ENCODE peak calls at places on chromosomes 16 and 17, in ten cellular contexts. M is Peyer's patch; F is CD4-positive, alpha-beta memory T cell; U is left lung; J is heart left ventricle; O is uterus; T is heart right ventricle; X is left ventricle myocardium inferior; S is neural progenitor cell; G is Caco-2. C is an unnamed sample. For H3K4me1, the result is how much of the 10 kb centered on the place peaks cover.

GRCh38 chr16:49652441-49653175 is 203.3 kb downstream of the ZNF423 start:
- DNase-seq in M (no peak), F (no peak), U (no peak), J (peak), O (peak), T (peak), X (peak), S (no peak), G (no peak), C (no peak)

GRCh38 chr17:66684716-66685115 is 150.2 kb upstream of the CACNG5 start:
- DNase-seq in M (no peak), F (no peak), U (no peak), J (no peak), O (no peak), T (no peak), X (no peak), S (no peak), G (no peak), C (no peak)

GRCh38 chr17:5868916-5869475 is 201.2 kb upstream of the WSCD1 start:
- DNase-seq in M (no peak), F (no peak), U (no peak), J (no peak), O (no peak), T (no peak), X (no peak), S (no peak), G (no peak), C (no peak)

GRCh38 chr16:66020061-66020460 is 346.4 kb upstream of the CDH5 start:
- DNase-seq in M (no peak), F (no peak), U (no peak), J (no peak), O (no peak), T (no peak), X (no peak), S (no peak), G (no peak), C (no peak)

GRCh38 chr17:50484341-50485155 is 5.9 kb downstream of the RSAD1 start:
- DNase-seq in M (no peak), F (no peak), U (no peak), J (peak), O (no peak), T (no peak), X (no peak), S (no peak), G (no peak), C (no peak)

GRCh38 chr16:85171004-85171808 is 58.9 kb upstream of the CIBAR2 start:
- DNase-seq in M (no peak), F (no peak), U (no peak), J (peak), O (no peak), T (no peak), X (no peak), S (no peak), G (no peak), C (no peak)

GRCh38 chr16:50215680-50216079 is 50.7 kb upstream of the ADCY7 start:
- DNase-seq in M (no peak), F (no peak), U (no peak), J (no peak), O (no peak), T (no peak), X (no peak), S (no peak), G (no peak), C (no peak)

GRCh38 chr17:45782889-45783592 is 1.1 kb upstream of the CRHR1 start:
- DNase-seq in M (no peak), F (peak), U (no peak), J (no peak), O (peak), T (no peak), X (no peak), S (peak), G (peak), C (no peak)

GRCh38 chr17:30905742-30906100 is 317 bp downstream of the TEFM start:
- DNase-seq in M (no peak), F (peak), U (no peak), J (no peak), O (no peak), T (no peak), X (no peak), S (no peak), G (no peak), C (no peak)

GRCh38 chr16:11681526-11681925 is 13.3 kb downstream of the SNN start:
- DNase-seq in M (peak), F (no peak), U (peak), J (no peak), O (no peak), T (no peak), X (no peak), S (no peak), G (no peak), C (no peak)

GRCh38 chr16:11914759-11915643 is 755 bp downstream of the GSPT1 start:
- DNase-seq in M (peak), F (peak), U (peak), J (peak), O (no peak), T (peak), X (peak), S (peak), G (peak), C (peak)

GRCh38 chr17:80761421-80761871 is 216.8 kb downstream of the RPTOR start:
- DNase-seq in M (peak), F (peak), U (peak), J (no peak), O (no peak), T (no peak), X (no peak), S (no peak), G (no peak), C (no peak)

GRCh38 chr16:72189865-72190371 is 18.0 kb upstream of the PMFBP1 start:
- DNase-seq in M (no peak), F (no peak), U (peak), J (no peak), O (no peak), T (no peak), X (no peak), S (no peak), G (no peak), C (no peak)

GRCh38 chr16:27642753-27643152 is 92.8 kb downstream of the KATNIP start:
- DNase-seq in M (no peak), F (no peak), U (no peak), J (no peak), O (no peak), T (no peak), X (no peak), S (peak), G (peak), C (no peak)

GRCh38 chr16:1140582-1140981 is 12.3 kb upstream of the CACNA1H start:
- DNase-seq in M (no peak), F (no peak), U (no peak), J (no peak), O (no peak), T (no peak), X (no peak), S (no peak), G (no peak), C (no peak)

GRCh38 chr17:44899074-44899782 is at the start of gene EFTUD2:
- DNase-seq in M (peak), F (peak), U (peak), J (peak), O (peak), T (peak), X (peak), S (peak), G (peak), C (peak)

GRCh38 chr17:80118601-80119270 is 17.4 kb downstream of the GAA start:
- DNase-seq in M (peak), F (no peak), U (no peak), J (no peak), O (no peak), T (no peak), X (no peak), S (no peak), G (no peak), C (no peak)

GRCh38 chr17:46191332-46192210 is 1.7 kb downstream of the KANSL1 start:
- DNase-seq in M (no peak), F (no peak), U (no peak), J (no peak), O (no peak), T (no peak), X (no peak), S (peak), G (peak), C (no peak)

GRCh38 chr17:73198930-73199260 is 6.0 kb downstream of the COG1 start:
- DNase-seq in M (peak), F (no peak), U (no peak), J (no peak), O (no peak), T (no peak), X (no peak), S (no peak), G (no peak), C (no peak)

GRCh38 chr17:57422574-57423164 is 166.3 kb downstream of the MSI2 start:
- DNase-seq in M (no peak), F (no peak), U (no peak), J (no peak), O (no peak), T (no peak), X (peak), S (no peak), G (no peak), C (no peak)

GRCh38 chr16:60295451-60295850 is 1561.3 kb upstream of the GOT2 start:
- DNase-seq in M (no peak), F (no peak), U (no peak), J (no peak), O (no peak), T (no peak), X (no peak), S (no peak), G (no peak), C (no peak)

GRCh38 chr17:68777856-68778694 is 176.9 kb upstream of the FAM20A start:
- DNase-seq in M (peak), F (no peak), U (no peak), J (no peak), O (no peak), T (no peak), X (no peak), S (no peak), G (peak), C (peak)

GRCh38 chr16:80058236-80058635 is 457.7 kb upstream of the MAF start:
- DNase-seq in M (no peak), F (no peak), U (peak), J (peak), O (peak), T (peak), X (peak), S (no peak), G (no peak), C (no peak)

GRCh38 chr16:66948034-66948821 is 12.8 kb upstream of the CES3 start:
- DNase-seq in M (peak), F (no peak), U (no peak), J (peak), O (no peak), T (no peak), X (no peak), S (no peak), G (no peak), C (peak)

GRCh38 chr16:49924078-49924477 is 68.2 kb upstream of the ZNF423 start:
- DNase-seq in M (no peak), F (no peak), U (no peak), J (no peak), O (no peak), T (no peak), X (no peak), S (no peak), G (peak), C (no peak)

GRCh38 chr17:75590314-75590761 is 2.7 kb downstream of the MYO15B start:
- DNase-seq in M (no peak), F (no peak), U (no peak), J (no peak), O (no peak), T (no peak), X (no peak), S (no peak), G (no peak), C (no peak)

GRCh38 chr17:52158450-52159042 is at the start of gene CA10:
- DNase-seq in M (no peak), F (no peak), U (no peak), J (peak), O (no peak), T (no peak), X (no peak), S (peak), G (no peak), C (no peak)

GRCh38 chr16:21946889-21947635 is 6.1 kb upstream of the UQCRC2 start:
- DNase-seq in M (no peak), F (no peak), U (no peak), J (no peak), O (no peak), T (no peak), X (no peak), S (no peak), G (no peak), C (no peak)

GRCh38 chr17:145671-146541 is 8.5 kb downstream of the SCGB1C2 start:
- DNase-seq in M (peak), F (no peak), U (peak), J (peak), O (peak), T (no peak), X (peak), S (no peak), G (peak), C (peak)

GRCh38 chr17:80513201-80513600 is 31.4 kb upstream of the RPTOR start:
- DNase-seq in M (no peak), F (no peak), U (no peak), J (no peak), O (no peak), T (no peak), X (no peak), S (no peak), G (no peak), C (no peak)

DNA sequence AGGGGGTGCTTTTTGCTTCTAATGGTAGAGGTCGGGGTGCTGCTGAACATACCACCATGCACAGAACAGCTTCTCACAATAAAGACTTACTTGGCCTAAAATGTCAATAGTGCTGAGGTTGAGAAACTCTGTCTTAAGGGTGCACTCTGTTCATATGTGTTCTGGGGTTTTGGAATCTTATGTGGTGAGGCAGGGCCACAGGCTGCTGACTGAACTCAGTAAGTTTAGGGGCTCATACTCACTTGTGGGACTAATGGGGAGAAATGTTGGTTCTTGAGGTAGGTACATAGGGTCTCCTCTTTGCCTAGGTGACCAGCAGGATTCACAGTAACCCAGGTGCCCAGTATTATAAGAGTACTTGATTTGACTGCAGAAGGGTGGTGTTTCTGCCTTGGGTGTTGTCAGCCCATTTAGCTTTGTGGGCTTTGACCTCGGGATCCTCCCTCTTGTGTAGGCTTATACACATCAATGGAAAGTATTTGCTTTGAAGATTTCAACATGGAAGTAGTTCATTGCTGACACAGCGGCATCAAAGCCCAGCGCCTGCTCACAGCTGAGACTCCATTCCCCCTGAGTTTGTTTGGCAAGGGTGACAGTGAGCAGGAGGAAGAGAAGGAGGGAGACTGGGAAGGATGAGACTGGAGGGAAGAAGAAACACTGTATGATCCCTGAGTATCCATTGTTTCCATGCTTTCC is 17.2 kb downstream of the SLC7A6 start:
- DNase-seq in M (no peak), F (peak), U (no peak), J (no peak), O (no peak), T (no peak), X (no peak), S (no peak), G (peak), C (no peak)
- H3K4me1 ChIP-seq in M (under half), F (half or more), U (under half), J (half or more), O (under half), T (under half), X (half or more), S (under half), G (under half), C (under half)

GRCh38 chr17:17659340-17659739 is 21.9 kb upstream of the RAI1 start:
- DNase-seq in M (no peak), F (no peak), U (no peak), J (no peak), O (no peak), T (no peak), X (no peak), S (no peak), G (no peak), C (no peak)
- H3K4me1 ChIP-seq in M (under half), F (under half), U (under half), J (under half), O (under half), T (under half), X (under half), S (under half), G (under half), C (under half)

DNA sequence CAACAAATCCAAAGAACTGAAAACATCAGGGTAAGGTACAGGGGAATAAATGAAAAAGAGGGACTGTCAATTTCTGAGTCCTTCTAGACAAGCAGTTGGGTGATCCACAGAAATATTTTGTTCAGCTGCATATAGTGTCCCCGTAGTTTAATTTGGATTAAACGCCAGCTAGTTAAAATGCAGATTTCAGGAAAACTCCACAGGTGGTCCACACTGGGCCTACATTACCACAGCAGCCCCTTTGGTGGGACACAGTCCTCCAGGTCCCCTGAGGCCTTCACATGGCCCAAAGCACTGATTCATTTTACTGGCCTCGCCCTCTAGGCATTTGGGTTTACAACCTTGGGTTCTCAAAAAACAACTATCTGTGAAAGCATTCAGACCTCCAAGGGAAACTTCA is 4.6 kb downstream of the ARHGAP17 start:
- DNase-seq in M (no peak), F (no peak), U (no peak), J (no peak), O (no peak), T (no peak), X (no peak), S (no peak), G (no peak), C (no peak)
- H3K4me1 ChIP-seq in M (half or more), F (half or more), U (under half), J (half or more), O (under half), T (half or more), X (half or more), S (under half), G (under half), C (half or more)

GRCh38 chr17:29177871-29178749 is 2.1 kb downstream of the MYO18A start:
- DNase-seq in M (peak), F (no peak), U (peak), J (no peak), O (peak), T (no peak), X (no peak), S (no peak), G (peak), C (peak)
- H3K4me1 ChIP-seq in M (under half), F (under half), U (under half), J (under half), O (under half), T (under half), X (half or more), S (under half), G (under half), C (half or more)

GRCh38 chr16:81718637-81719036 is 60.5 kb upstream of the PLCG2 start:
- DNase-seq in M (no peak), F (no peak), U (no peak), J (no peak), O (no peak), T (no peak), X (peak), S (no peak), G (no peak), C (no peak)
- H3K4me1 ChIP-seq in M (under half), F (under half), U (under half), J (under half), O (under half), T (under half), X (under half), S (under half), G (under half), C (under half)

DNA sequence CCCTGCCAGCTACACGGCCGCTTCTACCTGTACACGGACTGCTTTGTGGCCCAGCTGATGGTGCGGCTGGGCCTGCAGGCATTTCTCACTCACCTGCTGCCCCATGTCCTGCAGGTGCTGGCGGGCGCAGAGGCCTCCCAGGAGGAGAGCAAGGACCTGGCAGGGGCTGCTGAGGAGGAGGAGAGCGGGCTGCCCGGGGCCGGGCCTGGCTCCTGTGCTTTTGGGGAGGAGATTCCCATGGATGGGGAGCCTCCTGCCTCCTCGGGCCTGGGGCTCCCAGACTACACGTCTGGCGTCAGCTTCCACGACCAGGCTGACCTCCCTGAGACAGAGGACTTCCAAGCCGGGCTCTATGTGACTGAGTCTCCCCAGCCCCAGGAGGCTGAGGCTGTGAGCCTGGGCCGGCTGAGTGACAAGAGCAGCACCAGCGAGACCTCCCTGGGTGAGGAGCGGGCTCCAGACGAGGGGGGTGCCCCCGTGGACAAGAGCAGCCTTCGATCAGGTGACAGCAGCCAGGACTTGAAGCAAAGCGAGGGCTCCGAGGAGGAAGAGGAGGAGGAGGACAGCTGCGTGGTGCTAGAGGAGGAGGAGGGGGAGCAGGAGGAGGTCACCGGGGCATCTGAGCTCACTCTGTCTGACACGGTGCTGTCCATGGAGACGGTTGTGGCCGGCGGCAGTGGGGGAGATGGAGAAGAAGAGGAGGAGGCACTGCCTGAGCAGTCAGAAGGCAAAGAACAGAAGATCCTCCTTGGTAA is 3.5 kb downstream of the WDR81 start:
- DNase-seq in M (no peak), F (no peak), U (no peak), J (no peak), O (peak), T (no peak), X (no peak), S (no peak), G (no peak), C (no peak)
- H3K4me1 ChIP-seq in M (under half), F (under half), U (under half), J (under half), O (under half), T (under half), X (half or more), S (under half), G (under half), C (under half)

GRCh38 chr16:87854053-87854906 is 15.0 kb downstream of the SLC7A5 start:
- DNase-seq in M (no peak), F (no peak), U (no peak), J (no peak), O (no peak), T (no peak), X (no peak), S (no peak), G (no peak), C (no peak)
- H3K4me1 ChIP-seq in M (half or more), F (half or more), U (under half), J (under half), O (under half), T (under half), X (half or more), S (under half), G (half or more), C (half or more)

GRCh38 chr17:14203392-14203791 is 33.3 kb downstream of the CDRT15 start:
- DNase-seq in M (no peak), F (peak), U (no peak), J (no peak), O (no peak), T (no peak), X (no peak), S (peak), G (no peak), C (no peak)
- H3K4me1 ChIP-seq in M (under half), F (half or more), U (under half), J (under half), O (under half), T (under half), X (half or more), S (under half), G (under half), C (under half)

DNA sequence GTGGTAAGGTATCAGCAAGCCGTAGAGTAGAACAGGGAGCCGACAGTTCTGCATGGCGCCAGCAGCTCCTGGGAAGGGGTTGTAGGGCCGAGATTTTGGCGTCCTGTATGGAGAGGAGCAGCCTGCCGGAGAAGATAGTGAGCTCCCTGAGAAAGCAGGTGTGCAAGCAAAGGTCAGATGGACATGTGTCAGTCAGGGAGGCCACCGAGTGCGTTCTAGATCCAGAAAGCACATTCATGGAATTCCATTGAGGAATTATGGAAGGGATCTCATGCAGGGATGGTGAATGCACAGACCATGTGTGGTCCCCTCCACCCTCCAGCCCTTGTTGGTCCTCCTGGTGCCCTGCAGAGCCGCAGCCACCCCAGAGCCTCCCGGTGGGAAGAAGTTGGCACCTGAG is 33.7 kb downstream of the CMIP start:
- DNase-seq in M (no peak), F (no peak), U (no peak), J (no peak), O (no peak), T (no peak), X (peak), S (no peak), G (peak), C (no peak)
- H3K4me1 ChIP-seq in M (half or more), F (half or more), U (under half), J (half or more), O (under half), T (under half), X (half or more), S (under half), G (half or more), C (half or more)